ENCODE peak calls at places on chromosomes 12 and 14, in four cellular contexts. Y is A673, O is ovary, M is tibial artery. B is an unnamed sample. For H3K27me3, the result is how much of the 10 kb centered on the place peaks cover.

GRCh38 chr14:66381765-66382164 is 104.4 kb upstream of the CCDC196 start:
- DNase-seq in O (no peak), Y (no peak), M (no peak), B (no peak)

GRCh38 chr12:93200291-93200917 is 177.3 kb upstream of the NUDT4 start:
- DNase-seq in Y (no peak), M (no peak), O (no peak), B (peak)

GRCh38 chr12:53324779-53325538 is 3.5 kb upstream of the AAAS start:
- DNase-seq in M (peak), O (peak), Y (peak), B (peak)

GRCh38 chr12:100900808-100901207 is 106.2 kb downstream of the ANO4 start:
- DNase-seq in Y (no peak), M (no peak), O (no peak), B (no peak)

GRCh38 chr12:7994731-7995205 is 37.7 kb upstream of the FOXJ2 start:
- DNase-seq in Y (no peak), M (no peak), O (no peak), B (no peak)

GRCh38 chr12:108734200-108734906 is 3.0 kb upstream of the CORO1C start:
- DNase-seq in Y (peak), O (no peak), M (peak), B (no peak)

GRCh38 chr14:54291491-54292191 is 105.2 kb upstream of the CDKN3 start:
- DNase-seq in O (no peak), M (no peak), Y (no peak), B (no peak)

GRCh38 chr12:106305376-106305775 is 2.8 kb downstream of the TCP11L2 start:
- DNase-seq in M (no peak), Y (no peak), O (no peak), B (no peak)

GRCh38 chr12:8890313-8891084 is 23.8 kb upstream of the PHC1 start:
- DNase-seq in O (peak), Y (peak), M (no peak), B (peak)

GRCh38 chr14:91417134-91417982 is at the start of gene CCDC88C:
- DNase-seq in O (peak), Y (peak), M (no peak), B (peak)

GRCh38 chr12:106750524-106750923 is 24.0 kb upstream of the RIC8B start:
- DNase-seq in O (no peak), M (no peak), Y (no peak), B (no peak)

GRCh38 chr12:50825372-50825838 is 17.3 kb upstream of the TMPRSS12 start:
- DNase-seq in Y (peak), O (no peak), M (no peak), B (no peak)

GRCh38 chr12:122121341-122122192 is 43.0 kb downstream of the MLXIP start:
- DNase-seq in Y (no peak), M (no peak), O (peak), B (no peak)

GRCh38 chr12:122123761-122124145 is 45.2 kb downstream of the MLXIP start:
- DNase-seq in O (no peak), M (no peak), Y (no peak), B (no peak)

GRCh38 chr12:122124370-122124769 is 45.8 kb downstream of the MLXIP start:
- DNase-seq in Y (no peak), M (no peak), O (no peak), B (no peak)

GRCh38 chr12:122125452-122126341 is 47.1 kb downstream of the MLXIP start:
- DNase-seq in M (no peak), O (no peak), Y (no peak), B (no peak)

GRCh38 chr12:122123051-122123760 is 44.6 kb downstream of the MLXIP start:
- DNase-seq in O (peak), M (no peak), Y (peak), B (peak)
- TF ChIP-seq CTCF in O (peak), M (peak), Y (peak), B (peak)

GRCh38 chr12:132600048-132601032 is 10.0 kb downstream of the LRCOL1 start:
- DNase-seq in Y (peak), M (peak), O (peak), B (peak)

GRCh38 chr12:132603240-132604107 is 6.9 kb downstream of the LRCOL1 start:
- DNase-seq in M (no peak), Y (no peak), O (no peak), B (no peak)

GRCh38 chr12:132602578-132603239 is 7.7 kb downstream of the LRCOL1 start:
- DNase-seq in M (no peak), Y (no peak), O (no peak), B (no peak)

GRCh38 chr12:132604108-132605054 is 6.0 kb downstream of the LRCOL1 start:
- DNase-seq in M (no peak), Y (no peak), O (no peak), B (no peak)

DNA sequence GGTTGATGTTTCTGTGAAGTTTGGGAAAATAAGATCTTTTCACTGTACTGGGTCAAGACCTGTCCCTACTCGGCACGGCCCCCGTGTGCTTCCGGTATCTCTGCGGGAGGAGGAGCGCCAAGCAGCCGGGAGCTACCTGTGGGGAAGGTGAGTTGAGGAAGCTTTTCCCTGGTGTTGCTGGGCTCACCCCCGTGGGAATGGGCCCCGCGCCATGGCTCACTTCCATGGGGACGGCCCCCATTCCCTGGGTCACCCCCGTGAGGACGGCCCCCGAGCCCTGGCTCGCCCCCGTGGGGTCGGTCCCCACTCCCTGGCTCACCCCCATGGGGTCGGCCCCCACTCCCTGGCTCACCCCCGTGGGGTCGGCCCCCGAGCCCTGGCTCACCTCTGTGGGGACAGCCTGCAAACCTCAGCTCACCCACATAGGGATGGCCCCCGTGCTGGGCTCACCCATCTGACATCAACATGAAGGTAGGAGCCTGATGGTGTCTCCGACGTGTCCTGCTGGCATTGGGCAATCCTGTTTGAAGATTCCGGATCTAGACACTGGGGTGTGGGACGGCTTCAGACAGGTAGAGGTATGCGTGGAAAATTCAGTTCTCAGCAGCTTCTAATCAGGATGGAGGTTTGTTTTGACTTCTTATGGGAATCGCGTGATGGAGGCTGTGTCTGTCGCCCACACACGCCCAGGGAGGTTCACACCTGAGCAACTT is 9.1 kb downstream of the LRCOL1 start:
- DNase-seq in M (no peak), Y (no peak), O (no peak), B (no peak)
- H3K27me3 ChIP-seq in M (half or more), Y (under half), O (under half), B (under half)

DNA sequence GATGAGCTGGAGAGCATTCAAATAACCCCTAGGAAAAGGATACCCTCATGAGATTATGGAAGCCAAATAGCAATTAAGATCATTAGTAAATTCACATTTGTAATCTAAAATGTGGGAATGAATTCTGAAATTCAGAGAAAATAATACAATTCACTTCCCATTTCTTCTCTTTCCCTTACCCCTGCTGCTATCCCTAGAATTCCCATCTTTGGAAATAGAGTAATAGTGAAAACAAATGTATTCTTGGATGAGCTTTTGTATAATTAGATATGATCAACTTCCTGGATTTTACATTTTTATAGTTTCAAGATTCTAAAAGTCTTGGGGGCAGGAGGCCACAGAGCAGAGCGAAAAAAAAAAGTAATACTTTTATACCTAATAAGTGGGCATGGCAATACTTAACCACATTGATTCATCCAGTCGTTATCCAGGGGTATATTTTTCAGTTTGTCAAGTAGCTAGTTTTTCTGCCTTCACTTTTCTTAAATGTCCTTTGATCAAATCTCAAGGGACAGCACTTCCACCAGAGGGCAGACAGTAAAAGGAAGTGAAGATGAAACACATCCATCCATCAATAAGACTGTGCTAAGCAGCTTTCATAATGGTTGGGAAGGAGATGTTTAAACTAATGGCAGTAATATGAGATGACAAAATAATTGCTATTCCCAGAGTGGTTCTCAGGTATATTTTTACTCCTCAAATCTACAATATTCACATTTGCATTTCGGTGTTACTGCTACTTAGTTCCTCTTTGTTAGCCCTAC is 401.3 kb downstream of the DIO2 start:
- DNase-seq in M (no peak), Y (peak), O (no peak), B (peak)
- TF ChIP-seq CTCF in M (no peak), Y (peak), O (no peak), B (no peak)

GRCh38 chr12:43305065-43305464 is 246.9 kb downstream of the ADAMTS20 start:
- DNase-seq in Y (no peak), O (no peak), M (no peak), B (no peak)

GRCh38 chr12:43309845-43310405 is 242.1 kb downstream of the ADAMTS20 start:
- DNase-seq in Y (no peak), O (no peak), M (no peak), B (no peak)

GRCh38 chr12:43308776-43309175 is 243.2 kb downstream of the ADAMTS20 start:
- DNase-seq in Y (no peak), M (no peak), O (no peak), B (no peak)

GRCh38 chr12:43306066-43306465 is 245.9 kb downstream of the ADAMTS20 start:
- DNase-seq in M (no peak), Y (no peak), O (no peak), B (no peak)

DNA sequence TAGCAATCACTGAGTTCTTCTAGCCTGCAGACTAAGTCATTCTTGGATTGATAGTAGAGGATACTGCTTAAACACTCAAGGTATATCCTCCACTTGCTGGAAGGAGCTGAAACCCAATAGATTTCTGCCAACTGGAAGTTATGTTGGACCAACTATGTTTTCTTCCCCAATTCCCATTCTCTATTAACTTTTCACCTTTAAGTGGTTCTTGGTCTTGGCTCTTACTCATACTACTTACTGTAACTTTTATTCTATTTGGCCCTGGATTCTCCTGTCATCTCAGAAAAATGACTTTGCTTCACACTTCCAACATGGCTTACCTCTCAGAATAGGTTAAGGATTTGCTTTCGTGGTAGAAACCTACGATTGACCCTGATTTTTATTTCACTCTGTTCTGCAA is 244.9 kb downstream of the ADAMTS20 start:
- DNase-seq in Y (no peak), O (no peak), M (no peak), B (no peak)
- H3K27me3 ChIP-seq in Y (under half), O (under half), M (under half), B (under half)

DNA sequence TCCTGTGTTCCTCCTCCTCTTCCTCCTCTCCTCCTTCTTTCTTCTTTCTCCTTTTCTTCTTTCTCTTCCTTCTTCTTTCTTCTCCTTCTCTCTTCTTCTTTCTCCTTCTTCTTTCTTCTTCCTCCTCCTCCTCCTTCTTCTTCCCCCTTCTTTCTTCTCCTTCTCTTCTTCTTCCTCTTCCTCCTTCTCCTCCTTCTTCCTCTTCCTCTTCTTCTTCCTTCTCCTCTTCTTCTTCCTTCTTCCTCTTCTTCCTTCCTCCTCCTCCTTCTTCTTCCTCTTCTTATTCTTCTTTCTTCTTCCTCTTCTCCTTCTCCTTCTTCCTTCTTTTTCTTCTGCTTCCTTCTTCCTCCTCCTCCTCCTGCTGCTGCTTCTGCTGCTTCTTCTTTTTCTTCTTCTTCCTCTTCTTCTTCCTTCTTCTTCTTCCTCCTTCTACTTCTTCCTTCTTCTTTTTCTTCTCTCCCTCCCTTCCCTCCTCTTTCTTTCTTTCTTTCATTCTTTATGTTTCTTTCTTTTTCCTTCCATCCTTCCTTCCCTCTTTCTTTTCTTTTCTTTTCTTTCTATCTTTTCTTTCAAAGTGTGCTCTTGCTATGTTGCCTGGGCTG is 19.0 kb downstream of the C12orf71 start:
- DNase-seq in O (no peak), Y (no peak), M (no peak), B (no peak)
- TF ChIP-seq CTCF in O (no peak), Y (no peak), M (no peak), B (no peak)

DNA sequence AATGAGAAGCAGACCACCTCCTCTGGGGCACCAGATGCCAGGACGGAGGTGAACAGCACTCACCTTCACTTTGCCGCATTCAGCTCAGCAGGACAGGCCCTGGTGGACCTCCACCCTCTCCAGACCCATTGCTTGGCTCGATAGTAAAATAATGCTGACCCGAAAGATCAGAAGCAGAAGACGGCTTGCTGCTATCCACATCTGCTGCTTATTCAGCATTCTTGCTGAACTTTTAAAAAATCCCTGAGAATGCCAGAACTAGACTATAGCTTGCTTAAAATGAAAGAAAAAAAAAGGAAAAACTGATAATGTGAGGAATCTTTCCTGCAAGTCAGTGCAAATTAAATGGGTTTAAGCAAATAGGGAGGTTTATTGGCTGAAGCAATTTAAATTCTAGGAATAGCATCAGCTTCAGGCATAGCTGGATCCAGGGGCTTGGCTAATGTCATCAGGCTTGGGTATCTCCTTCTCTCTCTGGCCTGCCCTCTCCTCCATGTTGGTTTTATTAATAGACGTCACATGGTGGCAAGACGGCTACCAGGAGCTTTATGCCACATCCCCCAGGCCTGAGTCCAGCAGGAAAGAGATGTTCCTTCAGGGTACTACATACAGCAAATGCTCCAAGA is 137.9 kb downstream of the SCARB1 start:
- DNase-seq in O (no peak), M (no peak), Y (no peak), B (no peak)
- H3K27me3 ChIP-seq in O (under half), M (under half), Y (under half), B (under half)